ENCODE peak calls at places on chromosomes 11 and 22, in five cellular contexts. I, L, E, S and C are unnamed samples.
A peak's percentile ranks its signal among the peaks of the same experiment; 100 is the strongest.

GRCh38 chr11:128904872-128905344 is 13.8 kb downstream of the KCNJ5 start:
- DNase-seq in E (no peak), I (peak; percentile 65), S (no peak), L (no peak), C (no peak)

GRCh38 chr11:65505434-65506315 is 6.8 kb downstream of the MALAT1 start:
- DNase-seq in S (no peak), I (no peak), E (no peak), L (no peak), C (no peak)

GRCh38 chr22:20438678-20439492 is 1.3 kb upstream of the SCARF2 start:
- DNase-seq in L (no peak), I (peak; percentile 47), E (peak; percentile 34), S (no peak), C (no peak)

GRCh38 chr11:129320485-129320884 is 55.2 kb upstream of the BARX2 start:
- DNase-seq in E (no peak), I (no peak), S (no peak), L (no peak), C (no peak)

GRCh38 chr11:73652856-73653559 is 6.6 kb downstream of the PLEKHB1 start:
- DNase-seq in I (no peak), L (no peak), S (no peak), E (no peak), C (no peak)

GRCh38 chr11:46367244-46367915 is 14.1 kb upstream of the MDK start:
- DNase-seq in L (peak; percentile 80), E (peak; percentile 82), S (peak; percentile 80), I (peak; percentile 82), C (no peak)

GRCh38 chr22:41308544-41308947 is 7.2 kb downstream of the ZC3H7B start:
- DNase-seq in L (no peak), I (no peak), E (no peak), S (no peak), C (no peak)

GRCh38 chr22:29341056-29341848 is 25.8 kb upstream of the RASL10A start:
- DNase-seq in I (no peak), L (no peak), E (no peak), S (no peak), C (no peak)

GRCh38 chr11:74097838-74098237 is 73.0 kb downstream of the C2CD3 start:
- DNase-seq in I (no peak), E (no peak), L (no peak), S (no peak), C (no peak)

GRCh38 chr11:134206185-134206584 is 17.6 kb downstream of the NCAPD3 start:
- DNase-seq in I (no peak), L (no peak), E (no peak), S (no peak), C (no peak)

GRCh38 chr22:50546326-50547230 is 879 bp downstream of the KLHDC7B start:
- DNase-seq in S (no peak), I (peak; percentile 45), E (peak; percentile 39), L (no peak), C (no peak)

GRCh38 chr11:27610946-27611345 is 89.3 kb downstream of the BDNF start:
- DNase-seq in L (no peak), E (no peak), S (no peak), I (no peak), C (no peak)

GRCh38 chr11:122048401-122048800 is 67.6 kb downstream of the BLID start:
- DNase-seq in S (no peak), L (no peak), I (no peak), E (no peak), C (no peak)

GRCh38 chr11:103661185-103661584 is 375.3 kb upstream of the DDI1 start:
- DNase-seq in L (no peak), E (no peak), I (no peak), S (no peak), C (no peak)

GRCh38 chr11:123798513-123799252 is 7.5 kb downstream of the OR6M1 start:
- DNase-seq in E (no peak), L (no peak), S (no peak), I (no peak), C (no peak)

GRCh38 chr22:43092085-43092484 is 2.9 kb upstream of the TTLL1 start:
- DNase-seq in E (no peak), S (no peak), I (no peak), L (no peak), C (no peak)

GRCh38 chr22:43090130-43090789 is 1.1 kb upstream of the TTLL1 start:
- DNase-seq in I (peak; percentile 62), E (peak; percentile 87), S (peak; percentile 18), L (no peak), C (peak; percentile 57)

GRCh38 chr22:43094551-43094950 is 5.4 kb upstream of the TTLL1 start:
- DNase-seq in I (no peak), E (no peak), S (no peak), L (no peak), C (no peak)

GRCh38 chr22:43096420-43096819 is 7.2 kb upstream of the TTLL1 start:
- DNase-seq in L (no peak), S (no peak), E (no peak), I (no peak), C (no peak)

DNA sequence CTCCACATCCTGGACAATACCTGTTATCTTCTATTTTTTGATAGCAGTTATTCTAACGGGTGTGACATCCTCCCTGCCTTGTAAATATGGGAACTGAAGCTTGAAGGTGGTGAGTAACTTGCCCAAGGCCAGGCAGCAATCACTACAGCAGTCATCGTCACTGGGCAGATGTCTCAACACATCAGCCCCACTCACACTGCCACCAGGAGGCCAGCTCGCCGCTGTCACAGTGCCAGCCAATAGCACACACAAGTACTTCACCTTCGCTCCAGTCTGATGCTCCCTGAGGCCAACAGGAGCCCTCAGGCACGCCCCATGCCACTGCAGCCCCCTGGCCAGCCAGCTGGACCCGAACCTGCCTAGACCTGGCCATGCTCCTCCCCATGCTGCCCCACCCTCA is 4.9 kb upstream of the TTLL1 start:
- DNase-seq in E (no peak), S (no peak), L (no peak), I (peak; percentile 61), C (no peak)
- TF ChIP-seq CTCF in E (no peak), S (no peak), L (peak; percentile 15), I (no peak), C (no peak)

GRCh38 chr11:115848614-115849013 is 344.4 kb upstream of the CADM1 start:
- DNase-seq in L (no peak), I (no peak), E (no peak), S (no peak), C (no peak)

GRCh38 chr11:115843116-115843515 is 338.9 kb upstream of the CADM1 start:
- DNase-seq in E (no peak), L (no peak), I (no peak), S (no peak), C (no peak)

GRCh38 chr11:115845872-115846271 is 341.7 kb upstream of the CADM1 start:
- DNase-seq in L (no peak), I (no peak), E (no peak), S (no peak), C (no peak)

GRCh38 chr11:115848080-115848479 is 343.9 kb upstream of the CADM1 start:
- DNase-seq in I (no peak), E (no peak), L (no peak), S (no peak), C (no peak)

GRCh38 chr11:115843685-115844084 is 339.5 kb upstream of the CADM1 start:
- DNase-seq in S (no peak), L (no peak), E (no peak), I (no peak), C (no peak)
- TF ChIP-seq CTCF in S (no peak), L (no peak), E (no peak), I (no peak), C (no peak)

GRCh38 chr11:60345489-60345888 is 18.4 kb downstream of the MS4A6E start:
- DNase-seq in E (no peak), S (peak; percentile 34), L (peak; percentile 20), I (peak; percentile 61), C (no peak)
- TF ChIP-seq CTCF in E (peak; percentile 75), S (no peak), L (peak; percentile 56), I (peak; percentile 35), C (no peak)

DNA sequence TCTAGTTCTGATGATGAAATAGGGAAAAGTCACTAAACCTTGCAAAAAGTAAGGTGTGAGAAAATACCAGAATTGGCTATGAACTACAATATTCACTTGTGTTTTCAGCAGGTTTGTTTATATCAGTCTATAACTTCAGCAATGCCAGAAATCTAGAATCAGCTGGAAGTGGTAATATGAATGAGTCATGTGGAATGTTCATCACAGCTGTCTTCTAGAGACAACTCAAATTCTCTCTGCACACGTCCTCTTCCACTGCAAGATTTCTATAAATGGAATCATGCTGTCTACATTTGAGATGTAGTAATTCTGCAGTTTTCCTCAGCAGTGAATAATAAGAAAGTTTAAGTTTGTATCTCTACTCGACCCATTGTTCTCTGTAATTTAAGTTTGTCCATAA is 89.9 kb downstream of the OR4A15 start:
- DNase-seq in E (no peak), S (no peak), I (no peak), L (no peak), C (no peak)
- TF ChIP-seq CTCF in E (no peak), S (no peak), I (no peak), L (no peak), C (no peak)

DNA sequence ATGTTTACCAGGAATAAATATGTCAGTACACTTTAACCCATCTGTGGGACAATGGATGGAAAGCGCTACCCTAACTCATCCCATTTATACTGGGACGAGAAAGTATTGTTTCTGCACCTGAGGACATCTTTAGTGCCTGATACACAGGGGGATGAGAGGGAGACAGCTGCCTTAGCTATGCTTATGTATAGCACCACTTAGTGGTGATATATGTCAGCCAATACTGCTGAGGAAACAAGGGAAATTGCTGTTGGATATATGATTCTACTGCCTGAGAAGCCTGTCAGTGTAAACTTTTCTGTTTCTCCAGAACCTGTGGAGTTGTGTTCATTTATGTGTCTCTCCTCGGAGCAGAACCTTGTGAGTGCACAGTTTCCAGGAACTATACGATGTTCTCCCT is 13.3 kb upstream of the CEP295 start:
- DNase-seq in S (no peak), E (no peak), L (no peak), I (no peak), C (no peak)
- TF ChIP-seq CTCF in S (no peak), E (peak; percentile 50), L (peak; percentile 50), I (no peak), C (no peak)